ENCODE peak calls at places on chromosomes 4 and X, in six cellular contexts. V is endodermal cell, F is transverse colon, U is heart right ventricle, K is colonic mucosa, W is cardiac muscle cell. D is an unnamed sample. For H3K9me3, the result is how much of the 10 kb centered on the place peaks cover.

GRCh38 chr4:156659570-156659969 is 312.0 kb downstream of the PDGFC start:
- DNase-seq in V (no peak), F (no peak), U (no peak), K (no peak), W (no peak), D (no peak)

GRCh38 chrX:78321809-78322208 is 5.6 kb downstream of the CYSLTR1 start:
- DNase-seq in V (no peak), F (peak), U (no peak), K (peak), W (no peak), D (peak)

GRCh38 chr4:153211986-153212720 is 7.9 kb downstream of the TRIM2 start:
- DNase-seq in V (no peak), F (no peak), U (no peak), K (no peak), W (no peak), D (no peak)

GRCh38 chr4:2058264-2059033 is 678 bp upstream of the NAT8L start:
- DNase-seq in V (peak), F (no peak), U (peak), K (no peak), W (peak), D (no peak)

GRCh38 chr4:75683482-75684155 is 10.4 kb upstream of the G3BP2 start:
- DNase-seq in V (no peak), F (no peak), U (no peak), K (no peak), W (no peak), D (no peak)

GRCh38 chr4:171765514-171765913 is 47.7 kb upstream of the GALNTL6 start:
- DNase-seq in V (no peak), F (no peak), U (no peak), K (no peak), W (no peak), D (no peak)

GRCh38 chrX:109384569-109385174 is 97.2 kb downstream of the GUCY2F start:
- DNase-seq in V (no peak), F (no peak), U (no peak), K (no peak), W (peak), D (no peak)

GRCh38 chrX:107700317-107700774 is 72.0 kb downstream of the PRPS1 start:
- DNase-seq in V (peak), F (no peak), U (no peak), K (no peak), W (no peak), D (peak)

GRCh38 chr4:142350886-142351285 is 495.2 kb downstream of the INPP4B start:
- DNase-seq in V (no peak), F (peak), U (no peak), K (peak), W (no peak), D (no peak)

GRCh38 chrX:49073641-49074575 is at the start of gene PRAF2:
- DNase-seq in V (peak), F (peak), U (peak), K (peak), W (peak), D (peak)

GRCh38 chrX:19448077-19448476 is 67.2 kb downstream of the MAP3K15 start:
- DNase-seq in V (peak), F (no peak), U (no peak), K (no peak), W (no peak), D (no peak)

GRCh38 chr4:125319311-125319710 is 4.6 kb downstream of the FAT4 start:
- DNase-seq in V (no peak), F (no peak), U (no peak), K (no peak), W (no peak), D (no peak)

GRCh38 chrX:72540318-72540717 is 32.3 kb downstream of the HDAC8 start:
- DNase-seq in V (no peak), F (no peak), U (no peak), K (no peak), W (peak), D (no peak)

GRCh38 chrX:100704581-100705203 is 27.2 kb downstream of the SYTL4 start:
- DNase-seq in V (no peak), F (no peak), U (no peak), K (no peak), W (no peak), D (no peak)

GRCh38 chr4:126341927-126342326 is 1027.2 kb downstream of the FAT4 start:
- DNase-seq in V (no peak), F (no peak), U (no peak), K (no peak), W (no peak), D (no peak)

GRCh38 chr4:24248674-24249644 is 335.4 kb downstream of the DHX15 start:
- DNase-seq in V (peak), F (no peak), U (peak), K (no peak), W (peak), D (peak)

GRCh38 chrX:66200855-66201795 is 37.1 kb downstream of the HEPH start:
- DNase-seq in V (no peak), F (peak), U (no peak), K (peak), W (no peak), D (no peak)

GRCh38 chr4:1985287-1985686 is 23.5 kb downstream of the NELFA start:
- DNase-seq in V (no peak), F (no peak), U (no peak), K (no peak), W (no peak), D (no peak)

GRCh38 chr4:81565137-81565870 is 93.6 kb upstream of the RASGEF1B start:
- DNase-seq in V (peak), F (peak), U (peak), K (peak), W (peak), D (peak)

GRCh38 chrX:151174581-151175282 is 1.7 kb upstream of the GPR50 start:
- DNase-seq in V (peak), F (no peak), U (no peak), K (no peak), W (peak), D (no peak)

GRCh38 chr4:188254211-188254610 is 115.0 kb downstream of the TRIML1 start:
- DNase-seq in V (no peak), F (no peak), U (no peak), K (no peak), W (no peak), D (no peak)

GRCh38 chr4:45316257-45316656 is 589.9 kb upstream of the GNPDA2 start:
- DNase-seq in V (no peak), F (no peak), U (no peak), K (no peak), W (no peak), D (no peak)

GRCh38 chr4:155339588-155339987 is 37.2 kb downstream of the MAP9 start:
- DNase-seq in V (no peak), F (no peak), U (no peak), K (peak), W (no peak), D (no peak)

GRCh38 chr4:53780736-53781400 is 189.6 kb upstream of the LNX1 start:
- DNase-seq in V (no peak), F (no peak), U (no peak), K (no peak), W (no peak), D (no peak)

GRCh38 chr4:38868055-38868965 is 704 bp downstream of the FAM114A1 start:
- DNase-seq in V (peak), F (peak), U (peak), K (peak), W (peak), D (peak)

GRCh38 chr4:162793571-162793970 is 373.1 kb downstream of the NAF1 start:
- DNase-seq in V (no peak), F (no peak), U (no peak), K (no peak), W (no peak), D (no peak)

GRCh38 chr4:105496899-105497298 is 23.0 kb upstream of the PPA2 start:
- DNase-seq in V (peak), F (no peak), U (no peak), K (no peak), W (no peak), D (no peak)

GRCh38 chr4:128600996-128601857 is 208.3 kb upstream of the JADE1 start:
- DNase-seq in V (peak), F (peak), U (peak), K (peak), W (no peak), D (peak)

GRCh38 chrX:6024204-6024603 is 204.5 kb downstream of the NLGN4X start:
- DNase-seq in V (no peak), F (no peak), U (no peak), K (no peak), W (no peak), D (no peak)

GRCh38 chr4:174935607-174936006 is 17.4 kb downstream of the ADAM29 start:
- DNase-seq in V (no peak), F (no peak), U (no peak), K (no peak), W (no peak), D (no peak)

GRCh38 chr4:41380758-41381157 is 124.0 kb downstream of the UCHL1 start:
- DNase-seq in V (no peak), F (no peak), U (no peak), K (no peak), W (no peak), D (no peak)

GRCh38 chrX:72016881-72017783 is 106.5 kb downstream of the NHSL2 start:
- DNase-seq in V (peak), F (no peak), U (no peak), K (peak), W (no peak), D (no peak)

GRCh38 chrX:42770566-42770965 is 7.4 kb downstream of the PPP1R2C start:
- DNase-seq in V (no peak), F (no peak), U (no peak), K (no peak), W (no peak), D (no peak)

GRCh38 chr4:6172093-6172926 is 28.0 kb downstream of the JAKMIP1 start:
- DNase-seq in V (no peak), F (no peak), U (no peak), K (no peak), W (no peak), D (no peak)

GRCh38 chrX:106932492-106932923 is 12.3 kb downstream of the CLDN2 start:
- DNase-seq in V (no peak), F (no peak), U (no peak), K (no peak), W (peak), D (no peak)

GRCh38 chr4:3067473-3068001 is 6.8 kb downstream of the HTT-AS start:
- DNase-seq in V (no peak), F (no peak), U (no peak), K (no peak), W (no peak), D (no peak)
- H3K4me3 ChIP-seq in V (no peak), F (no peak), U (no peak), K (no peak), W (no peak), D (no peak)

DNA sequence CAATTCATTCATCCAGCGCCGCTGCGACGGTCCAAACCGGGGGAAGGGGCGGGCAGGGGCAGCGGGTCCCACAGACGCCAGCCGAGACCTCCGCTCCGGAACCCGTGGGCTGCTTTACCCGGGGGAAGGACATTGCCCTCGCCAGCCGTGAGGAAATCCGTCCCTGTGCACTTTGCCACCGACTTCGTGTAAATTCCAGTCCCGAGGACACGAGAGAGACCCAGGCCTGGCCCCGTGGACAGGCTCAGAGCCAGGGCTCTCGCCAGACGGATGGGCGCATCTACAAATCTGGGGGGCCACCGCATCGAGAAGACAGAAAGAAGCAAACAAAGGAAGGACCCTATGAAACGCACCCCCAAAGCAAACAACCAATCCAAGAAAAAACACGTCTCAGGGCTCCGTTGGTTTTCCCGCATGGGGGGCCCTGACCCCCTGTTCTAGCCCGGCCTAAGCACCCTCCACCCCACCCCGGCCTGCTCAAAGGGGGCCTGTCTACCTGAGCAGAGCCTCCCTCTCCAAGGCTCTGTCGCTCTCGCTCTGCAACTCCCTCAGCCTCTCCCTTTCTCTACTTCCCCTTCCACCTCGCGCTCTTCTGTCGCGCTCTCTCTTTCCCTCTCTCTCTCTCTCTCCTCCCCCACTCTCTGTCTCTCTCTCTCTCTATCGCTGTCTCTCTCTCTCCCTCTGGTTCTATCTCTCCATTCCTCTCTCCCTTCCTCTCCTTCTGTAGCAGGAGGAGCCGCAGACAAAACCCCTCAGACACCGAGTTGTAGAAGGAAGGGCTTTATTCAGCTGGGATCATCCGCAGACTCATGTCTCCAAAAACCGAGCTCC is 11.3 kb downstream of the FRG2 start:
- DNase-seq in V (peak), F (no peak), U (no peak), K (no peak), W (no peak), D (no peak)
- H3K9me3 ChIP-seq in V (under half), F (under half), U (under half), K (under half), W (under half), D (under half)

GRCh38 chr4:124199185-124199584 is 513.3 kb downstream of the ANKRD50 start:
- DNase-seq in V (no peak), F (no peak), U (no peak), K (no peak), W (no peak), D (no peak)
- H3K27ac ChIP-seq in V (no peak), F (no peak), U (no peak), K (no peak), W (no peak), D (no peak)

GRCh38 chrX:38336538-38337240 is 9.4 kb upstream of the RPGR start:
- DNase-seq in V (no peak), F (peak), U (no peak), K (peak), W (no peak), D (no peak)
- H3K4me3 ChIP-seq in V (no peak), F (no peak), U (no peak), K (no peak), W (no peak), D (no peak)

GRCh38 chr4:8644461-8644891 is 51.9 kb downstream of the CPZ start:
- DNase-seq in V (peak), F (no peak), U (no peak), K (no peak), W (no peak), D (no peak)
- H3K9me3 ChIP-seq in V (under half), F (under half), U (under half), K (under half), W (under half), D (under half)